ENCODE peak calls at places on chromosomes 3 and 15, in four cellular contexts. O is PC-3, L is transverse colon, E is upper lobe of right lung. H is an unnamed sample. For H3K9me3, the result is how much of the 10 kb centered on the place peaks cover.

GRCh38 chr3:6962796-6963195 is 101.9 kb downstream of the GRM7 start:
- DNase-seq in O (no peak), L (no peak), E (no peak), H (no peak)

GRCh38 chr3:31357451-31357850 is 175.3 kb upstream of the STT3B start:
- DNase-seq in O (no peak), L (no peak), E (no peak), H (no peak)

GRCh38 chr15:53831907-53832793 is 72.7 kb upstream of the WDR72 start:
- DNase-seq in O (no peak), L (no peak), E (no peak), H (no peak)

GRCh38 chr15:96273317-96274086 is 57.0 kb upstream of the NR2F2 start:
- DNase-seq in O (peak), L (no peak), E (no peak), H (no peak)

GRCh38 chr3:196501316-196502064 is 2.1 kb downstream of the RNF168 start:
- DNase-seq in O (peak), L (peak), E (no peak), H (no peak)

GRCh38 chr3:126197854-126198584 is 17.6 kb upstream of the ALDH1L1 start:
- DNase-seq in O (peak), L (peak), E (no peak), H (peak)

GRCh38 chr3:72234394-72234793 is 449.4 kb upstream of the PROK2 start:
- DNase-seq in O (peak), L (no peak), E (no peak), H (no peak)

GRCh38 chr3:185342458-185343169 is 20.3 kb upstream of the MAP3K13 start:
- DNase-seq in O (peak), L (no peak), E (no peak), H (no peak)

GRCh38 chr3:30140356-30140755 is 466.0 kb upstream of the TGFBR2 start:
- DNase-seq in O (no peak), L (no peak), E (no peak), H (no peak)

GRCh38 chr15:54580643-54581042 is 602.4 kb downstream of the UNC13C start:
- DNase-seq in O (peak), L (no peak), E (no peak), H (no peak)

GRCh38 chr15:96497951-96498350 is 167.5 kb downstream of the NR2F2 start:
- DNase-seq in O (no peak), L (no peak), E (no peak), H (no peak)

DNA sequence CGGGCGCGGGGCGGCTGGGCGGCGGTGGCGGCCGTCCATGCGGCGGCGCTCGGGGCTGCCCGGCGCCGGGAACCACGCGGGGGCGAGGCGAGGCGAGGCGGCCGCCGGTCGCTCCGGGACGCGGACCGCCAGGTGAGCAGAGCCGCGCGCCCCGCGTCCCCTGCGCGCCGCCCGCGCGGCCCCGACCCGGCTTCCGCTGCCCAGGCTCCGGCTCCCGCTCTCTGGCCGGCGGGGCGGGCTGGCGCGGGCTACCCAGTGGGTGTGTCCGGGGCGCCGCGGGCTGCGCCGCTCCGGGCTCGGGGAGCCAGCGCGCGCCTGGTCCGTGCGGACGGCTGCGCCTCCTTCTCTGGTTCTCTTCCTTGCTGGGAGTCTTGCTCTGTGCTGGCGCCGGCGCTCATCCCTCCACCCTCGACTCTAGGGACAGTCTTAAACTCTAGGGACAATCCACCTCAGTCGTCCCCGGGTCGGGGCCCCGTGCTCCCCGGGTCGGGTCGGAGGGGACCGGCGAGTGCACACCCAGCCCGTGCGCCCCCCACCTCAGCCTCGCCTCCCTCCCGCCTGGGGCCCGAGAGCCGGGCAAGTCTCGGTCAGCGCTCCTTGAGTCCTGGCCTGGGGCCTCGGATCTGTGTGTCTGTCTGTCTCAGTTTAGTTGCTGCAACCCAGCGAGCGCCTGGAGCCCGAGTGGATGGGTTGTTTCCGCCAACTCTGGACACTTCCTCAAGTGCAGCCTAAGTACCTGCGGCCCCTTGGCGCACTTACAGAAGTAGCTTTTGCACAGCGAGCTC is 488 bp downstream of the THSD4 start:
- DNase-seq in O (peak), L (peak), E (peak), H (peak)
- H3K4me3 ChIP-seq in O (peak), L (peak), E (peak), H (peak)

DNA sequence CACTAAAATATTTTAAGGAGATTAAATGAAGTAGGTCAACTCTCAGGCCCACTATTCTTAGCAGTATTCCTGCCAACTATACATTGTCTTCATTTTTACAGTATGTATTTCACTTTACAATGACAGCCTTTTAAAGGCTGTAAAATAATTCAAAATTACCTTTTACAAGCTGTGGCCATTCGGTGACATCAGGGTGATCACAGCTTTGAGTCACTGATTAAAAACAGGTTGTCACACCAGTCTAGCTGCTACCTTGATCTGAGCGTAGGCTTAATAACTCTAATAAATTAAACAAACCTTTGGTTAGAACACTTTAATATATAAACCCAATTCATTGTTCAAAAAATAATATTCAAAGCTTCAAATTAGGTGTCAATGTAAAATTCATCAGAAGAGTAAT is 29.9 kb downstream of the UBE3A start:
- DNase-seq in O (no peak), L (peak), E (no peak), H (no peak)
- H3K9me3 ChIP-seq in O (under half), L (under half), E (under half), H (under half)

GRCh38 chr3:170352936-170353335 is 4.6 kb upstream of the SKIL start:
- DNase-seq in O (no peak), L (no peak), E (no peak), H (no peak)

GRCh38 chr3:170353485-170353884 is 4.0 kb upstream of the SKIL start:
- DNase-seq in O (no peak), L (no peak), E (no peak), H (no peak)

GRCh38 chr3:170346481-170347125 is 10.9 kb upstream of the SKIL start:
- DNase-seq in O (peak), L (no peak), E (no peak), H (no peak)

GRCh38 chr3:170355738-170356595 is 1.5 kb upstream of the SKIL start:
- DNase-seq in O (no peak), L (peak), E (peak), H (peak)

DNA sequence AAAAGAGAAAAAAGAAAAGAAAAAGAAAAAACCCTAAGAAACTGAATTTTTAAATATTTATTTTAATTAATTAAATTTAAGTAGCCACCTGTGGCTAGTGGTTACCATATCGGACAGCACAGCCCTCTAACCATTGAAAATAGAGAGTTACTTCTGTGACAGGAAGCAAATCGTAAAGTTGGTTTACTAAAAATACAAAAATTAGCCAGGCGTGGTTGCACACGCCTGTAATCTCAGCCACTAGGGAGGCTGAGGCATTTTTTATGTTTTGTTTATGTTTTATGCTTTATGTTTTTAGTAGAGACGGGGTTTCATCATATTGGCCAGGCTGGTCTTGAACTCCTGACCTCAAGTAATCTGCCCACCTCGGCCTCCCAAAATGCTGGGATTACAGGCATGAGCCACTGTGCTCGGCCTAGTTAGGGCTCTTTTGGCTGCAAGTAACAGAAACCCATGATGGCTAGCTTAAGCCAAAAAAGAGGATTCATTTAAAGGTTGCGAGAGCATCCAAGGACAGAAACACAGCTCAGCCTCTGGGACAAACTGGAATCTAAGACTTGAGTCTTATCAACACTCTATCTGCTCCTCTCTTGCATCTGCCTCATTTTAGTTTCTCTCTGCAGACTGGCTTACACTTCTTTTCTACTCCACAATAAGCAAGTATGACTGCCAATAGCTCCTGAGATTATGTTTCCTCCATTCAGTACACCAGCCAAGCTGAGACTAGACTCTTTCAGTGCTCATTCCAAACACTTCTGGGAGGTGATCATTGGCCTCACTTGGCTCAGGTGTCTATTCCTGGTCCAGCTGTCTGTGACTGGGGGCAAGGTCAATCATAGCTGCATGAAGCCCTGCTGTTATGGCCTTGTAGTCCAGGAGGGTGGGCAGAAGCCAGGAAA is 6.8 kb upstream of the SKIL start:
- DNase-seq in O (no peak), L (no peak), E (no peak), H (no peak)
- H3K4me3 ChIP-seq in O (no peak), L (no peak), E (no peak), H (no peak)

DNA sequence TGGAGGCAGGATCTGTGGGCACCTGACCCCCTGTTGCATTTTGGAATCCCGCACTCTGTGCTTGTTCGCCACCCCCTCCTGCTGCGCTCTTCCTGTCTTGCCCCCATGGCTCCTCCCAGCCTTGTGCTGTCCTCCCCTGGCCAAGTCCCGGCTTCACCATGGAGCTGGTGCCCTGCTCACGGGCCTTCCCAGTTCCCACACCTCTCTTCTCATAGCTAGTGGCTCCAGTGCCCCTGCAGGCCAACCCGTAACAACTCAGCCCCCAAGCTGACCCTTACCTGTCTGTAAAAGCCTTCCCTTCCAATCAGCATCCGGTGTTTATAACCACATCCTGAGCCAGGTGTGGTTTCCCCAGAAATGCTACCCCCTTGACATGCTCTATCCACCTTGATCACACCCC is 407.7 kb upstream of the C2CD4B start:
- DNase-seq in O (no peak), L (no peak), E (no peak), H (no peak)
- H3K9me3 ChIP-seq in O (under half), L (under half), E (under half), H (under half)

DNA sequence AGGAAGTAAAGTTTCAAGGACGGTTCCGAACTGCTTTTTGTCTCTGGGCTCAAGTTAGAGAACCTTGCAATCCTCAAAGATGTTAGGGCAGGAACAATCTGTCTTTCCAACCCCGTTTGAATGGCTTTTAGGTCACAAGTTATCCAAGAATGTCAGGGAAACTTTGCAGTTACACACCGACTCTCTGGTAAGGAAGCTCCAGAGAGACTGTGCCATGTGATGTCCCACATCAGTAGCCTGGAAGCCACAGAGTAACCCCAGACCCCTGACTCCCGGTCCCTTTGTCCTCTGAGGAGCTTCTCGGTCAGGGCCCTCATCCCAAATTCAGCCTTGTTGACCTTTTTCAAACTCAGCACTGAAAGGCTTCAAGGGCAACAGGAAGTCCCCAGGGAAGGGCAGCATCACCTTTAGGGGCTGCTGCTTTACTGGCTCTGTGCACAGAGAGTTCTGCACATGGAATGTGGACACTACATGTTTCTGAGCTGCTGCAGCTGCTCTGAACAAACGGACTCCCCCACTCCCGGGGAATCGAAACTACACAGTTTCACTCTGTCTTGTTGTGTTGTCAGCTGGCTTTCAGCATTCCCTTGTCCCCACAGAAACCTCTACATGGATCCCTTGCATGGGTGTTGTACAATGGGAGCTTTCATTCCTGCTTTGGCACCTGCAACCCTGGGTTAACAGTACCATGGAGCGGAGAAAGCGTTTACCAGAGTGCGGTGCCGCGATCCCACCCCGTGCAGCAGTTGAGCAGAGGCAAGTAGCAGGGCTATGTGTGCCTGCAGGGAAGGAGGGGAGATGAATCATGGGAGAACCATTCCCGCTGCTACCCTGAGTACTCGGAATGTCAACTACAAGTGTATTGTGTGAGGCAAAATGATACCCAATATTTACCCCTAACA is 408.2 kb upstream of the THBS1 start:
- DNase-seq in O (no peak), L (no peak), E (no peak), H (peak)
- H3K4me3 ChIP-seq in O (no peak), L (no peak), E (no peak), H (peak)

DNA sequence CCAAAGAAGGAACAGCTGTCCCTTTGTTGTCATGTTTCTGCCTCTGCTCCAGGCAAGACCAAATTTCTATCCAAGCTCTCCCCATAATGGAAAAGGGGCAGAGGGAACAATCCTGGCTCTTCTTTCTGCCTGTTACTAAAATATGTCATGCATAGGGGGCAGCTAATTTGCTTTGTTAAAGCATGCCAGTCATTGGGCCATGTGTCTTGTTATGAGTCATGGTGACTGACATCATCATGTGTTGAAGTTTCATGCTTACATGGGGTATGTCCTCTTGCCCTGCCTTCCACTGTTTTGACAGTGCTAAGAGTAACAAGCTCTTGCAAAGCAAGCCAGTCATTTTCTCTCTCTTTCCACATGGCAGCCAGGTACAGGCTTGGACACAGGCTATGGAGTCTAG is 268.9 kb downstream of the GABRB3 start:
- DNase-seq in O (no peak), L (no peak), E (no peak), H (no peak)
- H3K9me3 ChIP-seq in O (under half), L (under half), E (under half), H (under half)

DNA sequence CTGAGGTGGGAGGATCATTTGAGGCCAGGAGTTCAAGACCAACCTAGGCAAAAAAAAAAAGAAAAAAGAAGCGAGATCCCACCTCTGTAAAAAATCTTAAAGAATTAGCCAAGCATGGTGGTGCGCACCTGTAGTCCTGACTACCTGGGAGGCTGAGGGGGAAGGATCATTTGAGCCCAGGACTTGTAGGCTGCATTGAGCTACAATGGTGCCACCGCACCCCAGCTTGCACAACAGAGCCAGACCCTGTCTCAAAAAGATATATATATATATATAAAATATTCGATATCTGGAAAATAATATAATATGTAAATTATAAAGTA is 1.1 kb upstream of the IMP3 start:
- DNase-seq in O (no peak), L (no peak), E (no peak), H (peak)
- H3K4me3 ChIP-seq in O (peak), L (no peak), E (no peak), H (peak)

GRCh38 chr3:36077320-36077719 is 303.0 kb upstream of the STAC start:
- DNase-seq in O (no peak), L (no peak), E (no peak), H (no peak)
- H3K9me3 ChIP-seq in O (under half), L (under half), E (under half), H (under half)